ENCODE peak calls at places on chromosomes 6 and 20, in six cellular contexts. C is MM.1S, A is HCT116, T is PC-3, O is SK-N-SH, F is neural progenitor cell. R is an unnamed sample.

GRCh38 chr20:15146948-15147347 is 809.5 kb upstream of the FLRT3 start:
- DNase-seq in C (no peak), A (no peak), T (no peak), O (peak; percentile 1), F (no peak), R (no peak)

GRCh38 chr6:12160350-12160749 is 129.8 kb upstream of the EDN1 start:
- DNase-seq in C (no peak), A (no peak), T (no peak), O (no peak), F (no peak), R (peak; percentile 77)

GRCh38 chr6:155349129-155349528 is 34.8 kb upstream of the TFB1M start:
- DNase-seq in C (no peak), A (no peak), T (no peak), O (no peak), F (no peak), R (peak; percentile 63)

GRCh38 chr6:166957087-166957804 is 896 bp upstream of the RNASET2 start:
- DNase-seq in C (no peak), A (no peak), T (no peak), O (peak; percentile 56), F (peak; percentile 68), R (peak; percentile 58)

GRCh38 chr6:96381246-96381645 is 140.4 kb upstream of the UFL1 start:
- DNase-seq in C (no peak), A (no peak), T (peak; percentile 59), O (no peak), F (no peak), R (no peak)

GRCh38 chr6:167893416-167893815 is 66.7 kb downstream of the AFDN start:
- DNase-seq in C (no peak), A (peak; percentile 10), T (peak; percentile 61), O (no peak), F (no peak), R (peak; percentile 67)

GRCh38 chr6:119602215-119603178 is 252.9 kb upstream of the MAN1A1 start:
- DNase-seq in C (no peak), A (no peak), T (peak; percentile 55), O (no peak), F (no peak), R (peak; percentile 83)

GRCh38 chr20:43681468-43681942 is 14.6 kb downstream of the MYBL2 start:
- DNase-seq in C (peak; percentile 82), A (no peak), T (no peak), O (no peak), F (peak; percentile 69), R (peak; percentile 39)

GRCh38 chr6:128339635-128340436 is 180.6 kb downstream of the PTPRK start:
- DNase-seq in C (no peak), A (no peak), T (no peak), O (no peak), F (no peak), R (no peak)

GRCh38 chr6:74741608-74742007 is 464.2 kb downstream of the COL12A1 start:
- DNase-seq in C (no peak), A (no peak), T (no peak), O (no peak), F (no peak), R (no peak)

GRCh38 chr6:36445651-36446050 is 2.9 kb downstream of the KCTD20 start:
- DNase-seq in C (no peak), A (no peak), T (no peak), O (no peak), F (no peak), R (no peak)

GRCh38 chr20:38243617-38244016 is 16.9 kb downstream of the KIAA1755 start:
- DNase-seq in C (no peak), A (no peak), T (no peak), O (no peak), F (no peak), R (peak; percentile 38)

GRCh38 chr6:47083586-47084047 is 41.5 kb upstream of the ADGRF1 start:
- DNase-seq in C (no peak), A (no peak), T (peak; percentile 47), O (peak; percentile 73), F (no peak), R (peak; percentile 42)

GRCh38 chr6:51049288-51049982 is 230.8 kb downstream of the TFAP2B start:
- DNase-seq in C (no peak), A (no peak), T (no peak), O (no peak), F (no peak), R (no peak)

GRCh38 chr6:37021356-37022129 is 16.1 kb downstream of the FGD2 start:
- DNase-seq in C (peak; percentile 65), A (no peak), T (peak; percentile 75), O (no peak), F (peak; percentile 73), R (peak; percentile 60)

GRCh38 chr6:168355716-168356522 is 36.3 kb upstream of the DACT2 start:
- DNase-seq in C (no peak), A (peak; percentile 10), T (no peak), O (peak; percentile 92), F (peak; percentile 72), R (peak; percentile 55)

GRCh38 chr20:32661820-32662528 is 11.8 kb downstream of the C20orf203 start:
- DNase-seq in C (no peak), A (no peak), T (no peak), O (no peak), F (no peak), R (no peak)

GRCh38 chr6:30267423-30267822 is 54.2 kb upstream of the TRIM26 start:
- DNase-seq in C (no peak), A (no peak), T (no peak), O (no peak), F (no peak), R (no peak)

GRCh38 chr6:127146935-127147334 is 28.5 kb downstream of the RSPO3 start:
- DNase-seq in C (no peak), A (no peak), T (peak; percentile 27), O (no peak), F (no peak), R (peak; percentile 79)

GRCh38 chr20:18729426-18729825 is 84.2 kb upstream of the SCP2D1 start:
- DNase-seq in C (no peak), A (no peak), T (no peak), O (no peak), F (no peak), R (no peak)

GRCh38 chr6:131846023-131846663 is 38.3 kb downstream of the ENPP1 start:
- DNase-seq in C (no peak), A (no peak), T (no peak), O (no peak), F (no peak), R (no peak)

GRCh38 chr6:36118550-36119107 is 11.7 kb upstream of the MAPK13 start:
- DNase-seq in C (no peak), A (no peak), T (peak; percentile 21), O (no peak), F (no peak), R (peak; percentile 55)

GRCh38 chr20:58524814-58525213 is 9.6 kb upstream of the APCDD1L start:
- DNase-seq in C (no peak), A (no peak), T (peak; percentile 88), O (no peak), F (no peak), R (peak; percentile 66)

GRCh38 chr6:86706449-86706848 is 230.9 kb upstream of the HTR1E start:
- DNase-seq in C (peak; percentile 10), A (no peak), T (peak; percentile 3), O (no peak), F (peak; percentile 55), R (no peak)
- TF ChIP-seq EZH2phosphoT487 in C (no peak), A (no peak), T (no peak), O (no peak), F (no peak), R (no peak)

GRCh38 chr6:170529839-170530520 is 23.1 kb downstream of the PSMB1 start:
- DNase-seq in C (peak; percentile 36), A (peak; percentile 52), T (peak; percentile 70), O (peak; percentile 70), F (peak; percentile 84), R (peak; percentile 83)
- H3K9ac ChIP-seq in C (no peak overlapping the region), A (no peak overlapping the region), T (no peak overlapping the region), O (no peak overlapping the region), F (no peak overlapping the region), R (no peak overlapping the region)

GRCh38 chr6:2756245-2756644 is 5.5 kb upstream of the MYLK4 start:
- DNase-seq in C (no peak), A (no peak), T (no peak), O (no peak), F (no peak), R (no peak)

GRCh38 chr6:2755456-2755855 is 4.7 kb upstream of the MYLK4 start:
- DNase-seq in C (no peak), A (no peak), T (no peak), O (no peak), F (no peak), R (no peak)

GRCh38 chr6:2758980-2759379 is 6.2 kb upstream of the WRNIP1 start:
- DNase-seq in C (no peak), A (no peak), T (no peak), O (no peak), F (no peak), R (no peak)

GRCh38 chr6:2754911-2755310 is 4.2 kb upstream of the MYLK4 start:
- DNase-seq in C (no peak), A (no peak), T (no peak), O (no peak), F (no peak), R (no peak)

DNA sequence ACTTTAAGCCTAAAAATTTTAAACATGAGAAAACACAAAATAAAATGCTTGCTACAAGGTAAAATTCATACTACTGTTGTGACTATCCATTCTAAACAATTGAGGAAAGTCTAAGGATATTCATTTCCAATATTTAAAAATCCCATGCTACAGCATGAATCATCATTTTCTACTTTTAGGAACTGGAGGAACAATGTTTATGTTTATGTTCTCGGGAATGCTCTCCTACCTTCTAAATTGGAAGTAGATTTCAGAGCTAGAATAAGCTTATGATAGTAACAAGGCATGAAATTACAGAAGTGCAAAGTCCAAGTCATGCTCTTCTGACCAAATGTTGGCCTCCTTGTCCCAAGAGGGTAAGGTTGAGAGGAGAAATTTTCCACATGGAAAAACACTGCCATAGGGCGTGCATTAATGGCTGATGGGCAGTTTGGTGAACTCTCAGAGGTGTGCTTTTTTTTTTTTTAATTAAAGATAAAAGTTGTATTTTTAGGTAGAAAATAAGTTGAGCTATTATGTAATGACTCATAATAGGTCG is 6.0 kb upstream of the MYLK4 start:
- DNase-seq in C (no peak), A (no peak), T (no peak), O (no peak), F (no peak), R (no peak)
- H3K4me2 ChIP-seq in C (no peak overlapping the region), A (no peak overlapping the region), T (no peak overlapping the region), O (no peak overlapping the region), F (no peak overlapping the region), R (no peak overlapping the region)

GRCh38 chr20:34065260-34065659 is 46.8 kb downstream of the EIF2S2 start:
- DNase-seq in C (no peak), A (no peak), T (peak; percentile 39), O (no peak), F (no peak), R (peak; percentile 76)
- TF ChIP-seq EZH2phosphoT487 in C (no peak), A (no peak), T (no peak), O (no peak), F (no peak), R (no peak)